ENCODE peak calls at places on chromosomes 12 and 14, in six cellular contexts. E is lower leg skin; X is CD8-positive, alpha-beta T cell; B is IMR-90; W is AG04450; J is cardiac muscle cell. Q is an unnamed sample.

GRCh38 chr14:58898655-58899316 is 261.0 kb downstream of the DACT1 start:
- DNase-seq in E (no peak), X (no peak), B (peak; percentile 97), W (peak; percentile 71), J (no peak), Q (peak; percentile 96)

GRCh38 chr12:31876568-31877424 is 82.4 kb upstream of the RESF1 start:
- DNase-seq in E (peak; percentile 26), X (no peak), B (no peak), W (no peak), J (no peak), Q (no peak)

GRCh38 chr12:96237465-96238077 is 43.4 kb downstream of the ELK3 start:
- DNase-seq in E (peak; percentile 81), X (peak; percentile 61), B (peak; percentile 97), W (peak; percentile 81), J (no peak), Q (peak; percentile 98)

GRCh38 chr12:62760779-62761178 is 174.2 kb downstream of the PPM1H start:
- DNase-seq in E (no peak), X (no peak), B (peak; percentile 47), W (no peak), J (peak; percentile 19), Q (no peak)

GRCh38 chr12:2654311-2654710 is 140.5 kb upstream of the FKBP4 start:
- DNase-seq in E (no peak), X (no peak), B (no peak), W (no peak), J (no peak), Q (no peak)

GRCh38 chr12:65791400-65791799 is 32.9 kb upstream of the HMGA2 start:
- DNase-seq in E (no peak), X (no peak), B (no peak), W (no peak), J (no peak), Q (no peak)

GRCh38 chr12:92466391-92467305 is 236.1 kb upstream of the PLEKHG7 start:
- DNase-seq in E (no peak), X (no peak), B (peak; percentile 62), W (no peak), J (peak; percentile 11), Q (no peak)

GRCh38 chr12:99959549-99960170 is 25.1 kb downstream of the ANKS1B start:
- DNase-seq in E (no peak), X (no peak), B (no peak), W (no peak), J (no peak), Q (peak; percentile 16)

GRCh38 chr14:91573894-91574837 is 64.1 kb upstream of the PPP4R3A start:
- DNase-seq in E (peak; percentile 18), X (peak; percentile 62), B (peak; percentile 25), W (no peak), J (peak; percentile 75), Q (peak; percentile 66)

GRCh38 chr12:3775385-3776035 is 22.6 kb upstream of the CRACR2A start:
- DNase-seq in E (no peak), X (no peak), B (no peak), W (no peak), J (no peak), Q (no peak)

GRCh38 chr12:108911915-108912314 is 32.0 kb downstream of the DAO start:
- DNase-seq in E (no peak), X (no peak), B (no peak), W (no peak), J (no peak), Q (no peak)

GRCh38 chr12:28870839-28871440 is 278.1 kb upstream of the FAR2 start:
- DNase-seq in E (no peak), X (no peak), B (peak; percentile 20), W (no peak), J (no peak), Q (no peak)

GRCh38 chr14:89330236-89331002 is 86.6 kb downstream of the FOXN3 start:
- DNase-seq in E (peak; percentile 73), X (no peak), B (peak; percentile 97), W (peak; percentile 79), J (no peak), Q (peak; percentile 90)

GRCh38 chr12:69834566-69834965 is 9.5 kb downstream of the MYRFL start:
- DNase-seq in E (no peak), X (no peak), B (no peak), W (no peak), J (no peak), Q (no peak)

GRCh38 chr14:96986701-96987474 is 189.7 kb downstream of the VRK1 start:
- DNase-seq in E (no peak), X (no peak), B (no peak), W (no peak), J (no peak), Q (no peak)

GRCh38 chr12:13610280-13610679 is 371.1 kb downstream of the GRIN2B start:
- DNase-seq in E (no peak), X (no peak), B (no peak), W (no peak), J (no peak), Q (no peak)

GRCh38 chr12:113244015-113244983 is 23.0 kb downstream of the TPCN1 start:
- DNase-seq in E (peak; percentile 72), X (no peak), B (no peak), W (no peak), J (no peak), Q (no peak)

GRCh38 chr12:127272864-127273263 is 994.1 kb upstream of the TMEM132C start:
- DNase-seq in E (no peak), X (no peak), B (peak; percentile 90), W (peak; percentile 56), J (no peak), Q (peak; percentile 90)

GRCh38 chr14:100239200-100239839 is 376 bp downstream of the YY1 start:
- DNase-seq in E (peak; percentile 31), X (peak; percentile 34), B (no peak), W (no peak), J (peak; percentile 23), Q (no peak)

GRCh38 chr14:101457177-101457935 is 103.9 kb upstream of the DIO3 start:
- DNase-seq in E (no peak), X (no peak), B (no peak), W (no peak), J (no peak), Q (no peak)
- H3K4me3 ChIP-seq in E (no peak overlapping the region), X (no peak overlapping the region), B (no peak overlapping the region), W (no peak overlapping the region), J (no peak overlapping the region), Q (no peak overlapping the region)

DNA sequence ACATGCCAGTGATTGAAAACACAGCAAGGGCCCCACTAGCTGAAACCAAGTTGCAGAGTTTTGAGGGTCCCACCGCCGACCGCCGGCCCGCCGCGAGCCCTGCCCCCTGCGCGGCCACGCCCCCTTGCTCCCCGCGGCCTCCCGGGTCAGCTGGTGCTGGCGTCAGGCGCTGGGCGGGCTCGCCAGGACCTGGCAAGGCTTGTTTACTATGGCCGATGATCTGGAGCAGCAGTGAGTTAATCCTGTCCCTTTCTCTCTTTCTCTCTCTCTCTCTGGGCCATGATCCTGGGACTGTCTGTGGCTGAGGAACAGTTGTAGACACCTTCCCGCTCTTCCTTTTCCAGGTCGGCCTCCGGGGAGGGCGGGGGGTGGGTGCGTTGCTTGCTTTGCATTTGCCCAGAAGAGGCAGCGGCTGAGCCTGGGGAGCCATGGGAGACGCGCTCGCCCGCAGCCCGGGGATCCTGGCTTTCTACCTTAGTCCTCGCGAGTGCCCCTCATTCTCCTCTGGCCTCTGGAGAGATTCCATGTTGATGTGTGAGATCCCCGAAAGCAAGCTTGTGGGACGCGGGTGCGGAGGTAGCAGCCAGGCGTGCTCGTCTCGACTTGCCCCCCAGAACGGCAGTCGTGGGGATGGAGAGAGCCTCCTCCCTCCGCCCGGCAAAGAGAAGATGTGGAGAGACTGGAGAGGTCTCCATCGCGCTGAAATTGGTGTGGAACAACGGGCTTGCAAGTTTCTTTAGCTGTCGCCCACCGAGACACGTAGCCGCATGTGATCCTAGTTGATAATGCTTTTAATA is at the start of gene ABHD4:
- DNase-seq in E (peak; percentile 79), X (peak; percentile 72), B (peak; percentile 42), W (no peak), J (peak; percentile 88), Q (peak; percentile 57)
- TF ChIP-seq CTCF in E (no peak), X (no peak), B (no peak), W (no peak), J (no peak), Q (no peak)

DNA sequence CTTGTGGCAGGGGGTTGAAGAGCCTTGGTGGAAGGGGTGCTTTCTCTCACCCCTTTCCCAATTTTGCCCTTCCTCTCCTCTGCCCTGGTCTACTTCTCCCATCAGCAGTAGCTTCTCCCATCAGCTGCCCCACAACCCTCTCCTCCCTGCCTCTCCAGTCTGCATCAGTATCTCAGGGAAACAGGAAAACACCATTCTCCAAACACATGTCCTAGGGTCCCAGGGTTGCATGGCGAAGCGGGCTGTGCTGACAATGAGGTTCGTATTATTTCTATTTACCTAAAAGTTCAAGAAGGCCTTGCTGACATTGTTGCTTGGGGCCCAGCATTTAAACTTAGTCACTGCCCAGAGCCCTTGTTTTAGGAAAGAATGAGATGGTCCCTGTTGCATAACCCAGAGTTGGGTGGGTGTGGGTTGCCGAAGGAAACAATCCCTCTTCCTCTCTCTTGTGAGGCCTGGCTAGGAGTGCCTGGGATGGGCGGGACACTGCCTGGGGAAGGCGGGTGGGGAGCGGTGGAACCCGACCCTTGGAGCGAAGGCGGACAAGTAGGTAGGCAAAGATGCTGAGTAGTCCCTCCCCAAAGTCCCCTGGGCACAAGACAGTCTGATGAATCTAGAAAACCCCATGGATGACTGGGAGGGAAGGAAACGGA is 1.3 kb upstream of the IGFBP6 start:
- DNase-seq in E (peak; percentile 85), X (no peak), B (peak; percentile 65), W (peak; percentile 46), J (no peak), Q (peak; percentile 92)
- H3K4me3 ChIP-seq in E (no peak overlapping the region), X (no peak overlapping the region), B (no peak overlapping the region), W (peak overlapping the region; percentile 77), J (no peak overlapping the region), Q (peak overlapping the region; percentile 64)

GRCh38 chr14:56135001-56135400 is 16.8 kb downstream of the PELI2 start:
- DNase-seq in E (peak; percentile 41), X (no peak), B (no peak), W (no peak), J (no peak), Q (no peak)
- TF ChIP-seq CTCF in E (no peak), X (no peak), B (no peak), W (no peak), J (no peak), Q (no peak)

GRCh38 chr12:132507656-132508055 is 17.7 kb downstream of the FBRSL1 start:
- DNase-seq in E (no peak), X (no peak), B (no peak), W (no peak), J (no peak), Q (no peak)

GRCh38 chr12:132505852-132506219 is 15.9 kb downstream of the FBRSL1 start:
- DNase-seq in E (no peak), X (no peak), B (no peak), W (no peak), J (no peak), Q (no peak)

GRCh38 chr12:132506730-132507538 is 17.0 kb downstream of the FBRSL1 start:
- DNase-seq in E (peak; percentile 75), X (peak; percentile 62), B (peak; percentile 77), W (peak; percentile 38), J (peak; percentile 58), Q (peak; percentile 67)

GRCh38 chr12:132505105-132505851 is 15.3 kb downstream of the FBRSL1 start:
- DNase-seq in E (peak; percentile 40), X (no peak), B (no peak), W (no peak), J (no peak), Q (no peak)

GRCh38 chr12:132506328-132506727 is 16.4 kb downstream of the FBRSL1 start:
- DNase-seq in E (no peak), X (no peak), B (no peak), W (no peak), J (no peak), Q (no peak)
- H3K4me3 ChIP-seq in E (no peak overlapping the region), X (peak overlapping the region; percentile 52), B (no peak overlapping the region), W (peak overlapping the region; percentile 25), J (no peak overlapping the region), Q (no peak overlapping the region)

Q was measured in AG10803.